ENCODE peak calls at places on chromosomes 4 and X, in four cellular contexts. One of them, this sample, is unnamed.

GRCh38 chr4:37891221-37892159 is 606 bp downstream of the TBC1D1 start:
- DNase-seq in NCI-H1694 treated with DMSO at 0.1 percent for 48 hours: no peak
- DNase-seq in mucosa of gallbladder: peak
- DNase-seq in ELF-1: no peak
- DNase-seq in this sample: no peak

GRCh38 chr4:186900980-186901379 is 177.3 kb upstream of the FAT1 start:
- DNase-seq in mucosa of gallbladder: peak
- DNase-seq in NCI-H1694 treated with DMSO at 0.1 percent for 48 hours: no peak
- DNase-seq in ELF-1: no peak
- DNase-seq in this sample: no peak

GRCh38 chrX:72094894-72095293 is 36.8 kb downstream of the RTL5 start:
- DNase-seq in ELF-1: peak
- DNase-seq in NCI-H1694 treated with DMSO at 0.1 percent for 48 hours: no peak
- DNase-seq in mucosa of gallbladder: peak
- DNase-seq in this sample: no peak

GRCh38 chrX:2608638-2609430 is 82.3 kb upstream of the CD99 start:
- DNase-seq in mucosa of gallbladder: peak
- DNase-seq in NCI-H1694 treated with DMSO at 0.1 percent for 48 hours: no peak
- DNase-seq in ELF-1: peak
- DNase-seq in this sample: no peak

GRCh38 chr4:24303926-24304325 is 280.4 kb downstream of the DHX15 start:
- DNase-seq in mucosa of gallbladder: no peak
- DNase-seq in NCI-H1694 treated with DMSO at 0.1 percent for 48 hours: no peak
- DNase-seq in ELF-1: no peak
- DNase-seq in this sample: no peak

GRCh38 chr4:181582595-181582994 is 660.6 kb upstream of the TENM3 start:
- DNase-seq in ELF-1: no peak
- DNase-seq in NCI-H1694 treated with DMSO at 0.1 percent for 48 hours: no peak
- DNase-seq in mucosa of gallbladder: no peak
- DNase-seq in this sample: no peak

GRCh38 chr4:91754716-91755115 is 549.0 kb upstream of the GRID2 start:
- DNase-seq in NCI-H1694 treated with DMSO at 0.1 percent for 48 hours: no peak
- DNase-seq in ELF-1: no peak
- DNase-seq in mucosa of gallbladder: no peak
- DNase-seq in this sample: no peak

GRCh38 chr4:24675723-24676122 is 91.4 kb upstream of the DHX15 start:
- DNase-seq in NCI-H1694 treated with DMSO at 0.1 percent for 48 hours: no peak
- DNase-seq in mucosa of gallbladder: no peak
- DNase-seq in ELF-1: no peak
- DNase-seq in this sample: no peak

GRCh38 chr4:78320353-78320935 is 231.1 kb upstream of the ANXA3 start:
- DNase-seq in NCI-H1694 treated with DMSO at 0.1 percent for 48 hours: no peak
- DNase-seq in mucosa of gallbladder: no peak
- DNase-seq in ELF-1: no peak
- DNase-seq in this sample: no peak

GRCh38 chrX:24167719-24168472 is 18.4 kb downstream of the ZFX start:
- DNase-seq in ELF-1: no peak
- DNase-seq in mucosa of gallbladder: no peak
- DNase-seq in NCI-H1694 treated with DMSO at 0.1 percent for 48 hours: no peak
- DNase-seq in this sample: no peak

GRCh38 chrX:2679534-2680485 is 11.3 kb upstream of the CD99 start:
- DNase-seq in mucosa of gallbladder: no peak
- DNase-seq in NCI-H1694 treated with DMSO at 0.1 percent for 48 hours: no peak
- DNase-seq in ELF-1: no peak
- DNase-seq in this sample: no peak

GRCh38 chr4:1981251-1982055 is 27.3 kb downstream of the NELFA start:
- DNase-seq in ELF-1: peak
- DNase-seq in mucosa of gallbladder: no peak
- DNase-seq in NCI-H1694 treated with DMSO at 0.1 percent for 48 hours: no peak
- DNase-seq in this sample: no peak

GRCh38 chrX:16931371-16931770 is 15.1 kb upstream of the REPS2 start:
- DNase-seq in mucosa of gallbladder: no peak
- DNase-seq in NCI-H1694 treated with DMSO at 0.1 percent for 48 hours: no peak
- DNase-seq in ELF-1: peak
- DNase-seq in this sample: peak

GRCh38 chrX:418927-419729 is 32.4 kb upstream of the PPP2R3B start:
- DNase-seq in mucosa of gallbladder: no peak
- DNase-seq in ELF-1: peak
- DNase-seq in NCI-H1694 treated with DMSO at 0.1 percent for 48 hours: no peak
- DNase-seq in this sample: no peak

GRCh38 chrX:625137-625691 is 5.4 kb upstream of the SHOX start:
- DNase-seq in ELF-1: no peak
- DNase-seq in mucosa of gallbladder: peak
- DNase-seq in NCI-H1694 treated with DMSO at 0.1 percent for 48 hours: no peak
- DNase-seq in this sample: no peak

GRCh38 chrX:107654778-107655761 is 26.8 kb downstream of the PRPS1 start:
- DNase-seq in NCI-H1694 treated with DMSO at 0.1 percent for 48 hours: peak
- DNase-seq in ELF-1: peak
- DNase-seq in mucosa of gallbladder: peak
- DNase-seq in this sample: no peak

GRCh38 chr4:114077610-114078009 is 98.2 kb upstream of the ARSJ start:
- DNase-seq in NCI-H1694 treated with DMSO at 0.1 percent for 48 hours: no peak
- DNase-seq in mucosa of gallbladder: no peak
- DNase-seq in ELF-1: no peak
- DNase-seq in this sample: no peak

GRCh38 chr4:80986021-80986420 is 44.5 kb upstream of the BMP3 start:
- DNase-seq in ELF-1: no peak
- DNase-seq in mucosa of gallbladder: no peak
- DNase-seq in NCI-H1694 treated with DMSO at 0.1 percent for 48 hours: no peak
- DNase-seq in this sample: no peak

GRCh38 chrX:109374276-109374960 is 107.5 kb downstream of the GUCY2F start:
- DNase-seq in mucosa of gallbladder: no peak
- DNase-seq in NCI-H1694 treated with DMSO at 0.1 percent for 48 hours: no peak
- DNase-seq in ELF-1: peak
- DNase-seq in this sample: no peak

GRCh38 chr4:6121276-6121850 is 79.0 kb downstream of the JAKMIP1 start:
- DNase-seq in mucosa of gallbladder: no peak
- DNase-seq in NCI-H1694 treated with DMSO at 0.1 percent for 48 hours: no peak
- DNase-seq in ELF-1: no peak
- DNase-seq in this sample: no peak

GRCh38 chr4:113260671-113261070 is 211.2 kb downstream of the ANK2 start:
- DNase-seq in NCI-H1694 treated with DMSO at 0.1 percent for 48 hours: no peak
- DNase-seq in ELF-1: no peak
- DNase-seq in mucosa of gallbladder: no peak
- DNase-seq in this sample: no peak

GRCh38 chr4:4418676-4419370 is 31.9 kb downstream of the NSG1 start:
- DNase-seq in ELF-1: no peak
- DNase-seq in NCI-H1694 treated with DMSO at 0.1 percent for 48 hours: no peak
- DNase-seq in mucosa of gallbladder: no peak
- DNase-seq in this sample: no peak

GRCh38 chr4:56129431-56129861 is 180.7 kb downstream of the CEP135 start:
- DNase-seq in NCI-H1694 treated with DMSO at 0.1 percent for 48 hours: no peak
- DNase-seq in ELF-1: peak
- DNase-seq in mucosa of gallbladder: peak
- DNase-seq in this sample: no peak

GRCh38 chr4:156838761-156839160 is 132.8 kb downstream of the PDGFC start:
- DNase-seq in mucosa of gallbladder: no peak
- DNase-seq in NCI-H1694 treated with DMSO at 0.1 percent for 48 hours: peak
- DNase-seq in ELF-1: peak
- DNase-seq in this sample: peak

GRCh38 chrX:83022020-83022419 is 486.1 kb upstream of the POU3F4 start:
- DNase-seq in NCI-H1694 treated with DMSO at 0.1 percent for 48 hours: no peak
- DNase-seq in mucosa of gallbladder: no peak
- DNase-seq in ELF-1: no peak
- DNase-seq in this sample: no peak

GRCh38 chr4:106140601-106141000 is 175.4 kb downstream of the TBCK start:
- DNase-seq in ELF-1: no peak
- DNase-seq in NCI-H1694 treated with DMSO at 0.1 percent for 48 hours: no peak
- DNase-seq in mucosa of gallbladder: no peak
- DNase-seq in this sample: no peak

GRCh38 chrX:19225906-19226305 is 103.6 kb upstream of the ADGRG2 start:
- DNase-seq in ELF-1: peak
- DNase-seq in NCI-H1694 treated with DMSO at 0.1 percent for 48 hours: no peak
- DNase-seq in mucosa of gallbladder: no peak
- DNase-seq in this sample: no peak

GRCh38 chr4:67581208-67581857 is 22.8 kb downstream of the STAP1 start:
- DNase-seq in mucosa of gallbladder: no peak
- DNase-seq in NCI-H1694 treated with DMSO at 0.1 percent for 48 hours: no peak
- DNase-seq in ELF-1: no peak
- DNase-seq in this sample: no peak

GRCh38 chrX:110143454-110144210 is 140.7 kb downstream of the TMEM164 start:
- DNase-seq in mucosa of gallbladder: no peak
- DNase-seq in ELF-1: no peak
- DNase-seq in NCI-H1694 treated with DMSO at 0.1 percent for 48 hours: peak
- DNase-seq in this sample: no peak

GRCh38 chr4:1856920-1857699 is 1.2 kb upstream of the LETM1 start:
- DNase-seq in NCI-H1694 treated with DMSO at 0.1 percent for 48 hours: no peak
- DNase-seq in mucosa of gallbladder: no peak
- DNase-seq in ELF-1: peak
- DNase-seq in this sample: no peak

This sample was measured in DMS 273 treated with DMSO at 0.1 percent for 48 hours.